ENCODE peak calls at places on chromosomes 7 and 10, in five cellular contexts. C is transverse colon, I is endothelial cell, L is foreskin fibroblast, H is fibroblast of lung. G is an unnamed sample.

GRCh38 chr7:148856891-148857290 is 27.2 kb downstream of the EZH2 start:
- DNase-seq in C (no peak), I (no peak), L (no peak), H (no peak), G (no peak)

GRCh38 chr7:94848531-94848930 is 58.9 kb upstream of the PPP1R9A start:
- DNase-seq in C (no peak), I (no peak), L (no peak), H (no peak), G (no peak)

GRCh38 chr7:105010538-105011523 is 3.2 kb upstream of the KMT2E start:
- DNase-seq in C (no peak), I (no peak), L (no peak), H (peak; percentile 43), G (no peak)

GRCh38 chr7:142581341-142581740 is 167.9 kb upstream of the PRSS1 start:
- DNase-seq in C (no peak), I (no peak), L (peak; percentile 68), H (no peak), G (no peak)

GRCh38 chr10:77251297-77252013 is 386.2 kb downstream of the KCNMA1 start:
- DNase-seq in C (no peak), I (peak; percentile 46), L (peak; percentile 73), H (peak; percentile 64), G (no peak)

GRCh38 chr10:101287922-101288638 is 58.8 kb upstream of the LBX1 start:
- DNase-seq in C (no peak), I (peak; percentile 72), L (peak; percentile 45), H (peak; percentile 41), G (no peak)

GRCh38 chr7:151506901-151507382 is 12.8 kb downstream of the RHEB start:
- DNase-seq in C (no peak), I (peak; percentile 34), L (no peak), H (no peak), G (no peak)

GRCh38 chr10:122650331-122650730 is 49.3 kb downstream of the C10orf120 start:
- DNase-seq in C (no peak), I (no peak), L (no peak), H (no peak), G (no peak)

GRCh38 chr7:40447345-40447744 is 312.5 kb downstream of the SUGCT start:
- DNase-seq in C (no peak), I (no peak), L (no peak), H (no peak), G (no peak)

GRCh38 chr10:120981601-120982381 is 130.6 kb downstream of the WDR11 start:
- DNase-seq in C (no peak), I (no peak), L (no peak), H (no peak), G (no peak)

GRCh38 chr7:96861-97260 is 95.5 kb upstream of the FAM20C start:
- DNase-seq in C (no peak), I (no peak), L (no peak), H (no peak), G (no peak)

GRCh38 chr7:33101916-33102315 is 7.3 kb downstream of the RP9 start:
- DNase-seq in C (no peak), I (no peak), L (no peak), H (peak; percentile 25), G (no peak)

GRCh38 chr10:3231951-3232730 is 59.6 kb upstream of the PITRM1 start:
- DNase-seq in C (no peak), I (no peak), L (peak; percentile 41), H (peak; percentile 41), G (no peak)
- TF ChIP-seq CTCF in C (no peak), I (no peak), L (no peak), H (peak; percentile 18), G (no peak)

DNA sequence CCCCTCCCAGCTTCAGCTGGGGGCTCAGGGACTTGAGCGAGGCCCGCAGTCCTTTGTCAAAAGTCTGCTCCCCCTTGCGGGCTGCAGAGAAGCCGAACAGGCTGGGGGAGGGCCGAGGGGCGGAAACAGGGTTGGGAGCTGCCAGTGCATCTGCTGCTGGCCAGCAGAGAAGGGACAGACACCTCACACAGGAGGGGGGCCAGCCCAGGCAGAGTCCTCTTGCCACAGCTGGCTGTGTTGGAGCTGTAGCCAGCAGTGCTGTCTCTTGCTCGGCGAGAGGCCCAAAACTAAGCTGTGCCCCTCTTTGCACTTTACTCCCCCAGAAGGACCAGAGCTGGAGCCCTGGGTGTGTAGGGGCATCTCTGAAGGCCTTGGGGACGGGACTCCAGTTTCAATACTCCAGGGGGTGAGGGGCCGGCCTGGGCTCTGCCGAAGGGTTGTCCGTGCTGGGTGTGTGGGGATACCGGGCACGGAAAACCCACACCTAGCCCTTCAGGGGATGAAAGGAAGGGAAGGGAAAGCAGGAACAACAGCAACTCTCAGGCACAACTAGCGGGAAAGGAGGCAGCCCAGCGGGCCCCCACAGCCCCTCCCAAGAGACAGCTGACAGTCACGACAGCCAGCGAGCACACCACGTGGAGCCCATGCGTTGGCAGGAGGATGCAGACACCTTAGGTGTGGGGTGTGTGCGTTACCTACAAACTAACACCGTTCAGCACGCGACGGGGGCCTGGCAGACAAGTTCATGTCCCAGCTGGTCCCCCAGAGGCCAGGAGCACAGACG is 17.8 kb downstream of the YKT6 start:
- DNase-seq in C (no peak), I (peak; percentile 64), L (no peak), H (no peak), G (peak; percentile 7)
- TF ChIP-seq CTCF in C (no peak), I (no peak), L (no peak), H (no peak), G (no peak)

GRCh38 chr10:72517244-72517643 is 108.6 kb downstream of the MICU1 start:
- DNase-seq in C (no peak), I (no peak), L (no peak), H (no peak), G (no peak)
- TF ChIP-seq CTCF in C (no peak), I (no peak), L (no peak), H (no peak), G (no peak)

GRCh38 chr10:31123946-31124345 is 92.3 kb upstream of the ZNF438 start:
- DNase-seq in C (no peak), I (no peak), L (no peak), H (no peak), G (no peak)
- TF ChIP-seq CTCF in C (no peak), I (no peak), L (no peak), H (no peak), G (no peak)

G was measured in left ventricle myocardium inferior.